ENCODE peak calls at places on chromosomes 5 and 9, in seven cellular contexts. One of them, this sample, is unnamed.

GRCh38 chr9:93288341-93288740 is 104.4 kb downstream of the WNK2 start:
- DNase-seq in NCI-H510A: no peak
- DNase-seq in activated CD8-positive, alpha-beta T cell treated with anti-CD3 and anti-CD28 coated beads for 36 hours: no peak
- DNase-seq in AG09309: no peak
- DNase-seq in endodermal cell: peak
- DNase-seq in midbrain: no peak
- DNase-seq in cardiac muscle cell: no peak
- DNase-seq in this sample: no peak

GRCh38 chr5:149561848-149562247 is 10.6 kb upstream of the CSNK1A1 start:
- DNase-seq in midbrain: no peak
- DNase-seq in activated CD8-positive, alpha-beta T cell treated with anti-CD3 and anti-CD28 coated beads for 36 hours: no peak
- DNase-seq in NCI-H510A: no peak
- DNase-seq in AG09309: peak
- DNase-seq in cardiac muscle cell: peak
- DNase-seq in endodermal cell: peak
- DNase-seq in this sample: peak

GRCh38 chr9:21326526-21327139 is 8.6 kb downstream of the KLHL9 start:
- DNase-seq in NCI-H510A: no peak
- DNase-seq in activated CD8-positive, alpha-beta T cell treated with anti-CD3 and anti-CD28 coated beads for 36 hours: no peak
- DNase-seq in midbrain: peak
- DNase-seq in endodermal cell: no peak
- DNase-seq in AG09309: no peak
- DNase-seq in cardiac muscle cell: peak
- DNase-seq in this sample: peak

GRCh38 chr9:33153666-33154065 is 13.5 kb downstream of the B4GALT1 start:
- DNase-seq in cardiac muscle cell: no peak
- DNase-seq in NCI-H510A: no peak
- DNase-seq in endodermal cell: no peak
- DNase-seq in activated CD8-positive, alpha-beta T cell treated with anti-CD3 and anti-CD28 coated beads for 36 hours: no peak
- DNase-seq in AG09309: no peak
- DNase-seq in midbrain: no peak
- DNase-seq in this sample: no peak

GRCh38 chr9:105690742-105691141 is 3.6 kb upstream of the TMEM38B start:
- DNase-seq in AG09309: no peak
- DNase-seq in midbrain: no peak
- DNase-seq in NCI-H510A: no peak
- DNase-seq in endodermal cell: no peak
- DNase-seq in activated CD8-positive, alpha-beta T cell treated with anti-CD3 and anti-CD28 coated beads for 36 hours: no peak
- DNase-seq in cardiac muscle cell: no peak
- DNase-seq in this sample: no peak

GRCh38 chr9:88947581-88948573 is 43.4 kb upstream of the S1PR3 start:
- DNase-seq in NCI-H510A: no peak
- DNase-seq in activated CD8-positive, alpha-beta T cell treated with anti-CD3 and anti-CD28 coated beads for 36 hours: no peak
- DNase-seq in midbrain: no peak
- DNase-seq in cardiac muscle cell: no peak
- DNase-seq in endodermal cell: no peak
- DNase-seq in AG09309: peak
- DNase-seq in this sample: no peak

GRCh38 chr9:126791406-126792230 is 13.2 kb upstream of the ZBTB43 start:
- DNase-seq in cardiac muscle cell: no peak
- DNase-seq in midbrain: no peak
- DNase-seq in AG09309: peak
- DNase-seq in NCI-H510A: no peak
- DNase-seq in activated CD8-positive, alpha-beta T cell treated with anti-CD3 and anti-CD28 coated beads for 36 hours: no peak
- DNase-seq in endodermal cell: no peak
- DNase-seq in this sample: peak

GRCh38 chr9:72271617-72272478 is 93.2 kb downstream of the ZFAND5 start:
- DNase-seq in endodermal cell: peak
- DNase-seq in NCI-H510A: no peak
- DNase-seq in midbrain: peak
- DNase-seq in activated CD8-positive, alpha-beta T cell treated with anti-CD3 and anti-CD28 coated beads for 36 hours: peak
- DNase-seq in cardiac muscle cell: peak
- DNase-seq in AG09309: no peak
- DNase-seq in this sample: peak

GRCh38 chr9:38061326-38061947 is 7.6 kb downstream of the SHB start:
- DNase-seq in AG09309: no peak
- DNase-seq in NCI-H510A: no peak
- DNase-seq in endodermal cell: peak
- DNase-seq in activated CD8-positive, alpha-beta T cell treated with anti-CD3 and anti-CD28 coated beads for 36 hours: no peak
- DNase-seq in midbrain: no peak
- DNase-seq in cardiac muscle cell: no peak
- DNase-seq in this sample: no peak

GRCh38 chr5:64644831-64645230 is 45.5 kb upstream of the SHISAL2B start:
- DNase-seq in activated CD8-positive, alpha-beta T cell treated with anti-CD3 and anti-CD28 coated beads for 36 hours: no peak
- DNase-seq in NCI-H510A: no peak
- DNase-seq in AG09309: no peak
- DNase-seq in endodermal cell: no peak
- DNase-seq in cardiac muscle cell: no peak
- DNase-seq in midbrain: no peak
- DNase-seq in this sample: no peak

GRCh38 chr9:106482733-106483132 is 380.2 kb upstream of the ZNF462 start:
- DNase-seq in cardiac muscle cell: no peak
- DNase-seq in midbrain: no peak
- DNase-seq in AG09309: no peak
- DNase-seq in NCI-H510A: no peak
- DNase-seq in endodermal cell: no peak
- DNase-seq in activated CD8-positive, alpha-beta T cell treated with anti-CD3 and anti-CD28 coated beads for 36 hours: no peak
- DNase-seq in this sample: no peak

GRCh38 chr9:137694962-137695875 is 76.4 kb downstream of the EHMT1 start:
- DNase-seq in cardiac muscle cell: peak
- DNase-seq in AG09309: no peak
- DNase-seq in NCI-H510A: no peak
- DNase-seq in endodermal cell: peak
- DNase-seq in activated CD8-positive, alpha-beta T cell treated with anti-CD3 and anti-CD28 coated beads for 36 hours: peak
- DNase-seq in midbrain: peak
- DNase-seq in this sample: peak

GRCh38 chr9:83405674-83406255 is 132.4 kb downstream of the FRMD3 start:
- DNase-seq in activated CD8-positive, alpha-beta T cell treated with anti-CD3 and anti-CD28 coated beads for 36 hours: no peak
- DNase-seq in midbrain: no peak
- DNase-seq in endodermal cell: no peak
- DNase-seq in NCI-H510A: no peak
- DNase-seq in cardiac muscle cell: no peak
- DNase-seq in AG09309: no peak
- DNase-seq in this sample: no peak

GRCh38 chr5:10366310-10367297 is 13.1 kb downstream of the MARCHF6 start:
- DNase-seq in endodermal cell: no peak
- DNase-seq in cardiac muscle cell: peak
- DNase-seq in NCI-H510A: no peak
- DNase-seq in activated CD8-positive, alpha-beta T cell treated with anti-CD3 and anti-CD28 coated beads for 36 hours: no peak
- DNase-seq in midbrain: no peak
- DNase-seq in AG09309: peak
- DNase-seq in this sample: no peak

GRCh38 chr5:100900796-100901731 is 2.0 kb downstream of the ST8SIA4 start:
- DNase-seq in endodermal cell: peak
- DNase-seq in NCI-H510A: peak
- DNase-seq in midbrain: peak
- DNase-seq in activated CD8-positive, alpha-beta T cell treated with anti-CD3 and anti-CD28 coated beads for 36 hours: peak
- DNase-seq in cardiac muscle cell: peak
- DNase-seq in AG09309: no peak
- DNase-seq in this sample: peak

GRCh38 chr9:83023151-83023550 is 39.8 kb downstream of the RASEF start:
- DNase-seq in AG09309: no peak
- DNase-seq in NCI-H510A: no peak
- DNase-seq in midbrain: no peak
- DNase-seq in cardiac muscle cell: no peak
- DNase-seq in endodermal cell: no peak
- DNase-seq in activated CD8-positive, alpha-beta T cell treated with anti-CD3 and anti-CD28 coated beads for 36 hours: no peak
- DNase-seq in this sample: no peak

GRCh38 chr5:62577488-62577887 is 1.1 kb upstream of the LRRC70 start:
- DNase-seq in activated CD8-positive, alpha-beta T cell treated with anti-CD3 and anti-CD28 coated beads for 36 hours: no peak
- DNase-seq in cardiac muscle cell: no peak
- DNase-seq in midbrain: no peak
- DNase-seq in endodermal cell: no peak
- DNase-seq in AG09309: no peak
- DNase-seq in NCI-H510A: no peak
- DNase-seq in this sample: no peak

GRCh38 chr5:121968910-121969607 is 7.3 kb downstream of the SRFBP1 start:
- DNase-seq in cardiac muscle cell: no peak
- DNase-seq in endodermal cell: no peak
- DNase-seq in AG09309: peak
- DNase-seq in activated CD8-positive, alpha-beta T cell treated with anti-CD3 and anti-CD28 coated beads for 36 hours: no peak
- DNase-seq in NCI-H510A: no peak
- DNase-seq in midbrain: no peak
- DNase-seq in this sample: peak

GRCh38 chr9:84239341-84239740 is 101.2 kb downstream of the SLC28A3 start:
- DNase-seq in NCI-H510A: no peak
- DNase-seq in cardiac muscle cell: no peak
- DNase-seq in AG09309: no peak
- DNase-seq in endodermal cell: no peak
- DNase-seq in midbrain: no peak
- DNase-seq in activated CD8-positive, alpha-beta T cell treated with anti-CD3 and anti-CD28 coated beads for 36 hours: no peak
- DNase-seq in this sample: no peak

GRCh38 chr5:7087719-7088297 is 308.1 kb upstream of the ADCY2 start:
- DNase-seq in cardiac muscle cell: no peak
- DNase-seq in AG09309: no peak
- DNase-seq in endodermal cell: peak
- DNase-seq in midbrain: no peak
- DNase-seq in NCI-H510A: no peak
- DNase-seq in activated CD8-positive, alpha-beta T cell treated with anti-CD3 and anti-CD28 coated beads for 36 hours: no peak
- DNase-seq in this sample: no peak

GRCh38 chr9:15213249-15213648 is 93.8 kb downstream of the TTC39B start:
- DNase-seq in NCI-H510A: no peak
- DNase-seq in AG09309: no peak
- DNase-seq in midbrain: no peak
- DNase-seq in cardiac muscle cell: no peak
- DNase-seq in activated CD8-positive, alpha-beta T cell treated with anti-CD3 and anti-CD28 coated beads for 36 hours: no peak
- DNase-seq in endodermal cell: no peak
- DNase-seq in this sample: no peak

GRCh38 chr9:103431809-103432208 is 436.7 kb downstream of the CYLC2 start:
- DNase-seq in cardiac muscle cell: no peak
- DNase-seq in NCI-H510A: no peak
- DNase-seq in midbrain: no peak
- DNase-seq in AG09309: no peak
- DNase-seq in endodermal cell: no peak
- DNase-seq in activated CD8-positive, alpha-beta T cell treated with anti-CD3 and anti-CD28 coated beads for 36 hours: no peak
- DNase-seq in this sample: no peak

GRCh38 chr5:10464173-10464572 is 22.5 kb downstream of the ROPN1L start:
- DNase-seq in AG09309: no peak
- DNase-seq in cardiac muscle cell: no peak
- DNase-seq in NCI-H510A: no peak
- DNase-seq in activated CD8-positive, alpha-beta T cell treated with anti-CD3 and anti-CD28 coated beads for 36 hours: no peak
- DNase-seq in endodermal cell: no peak
- DNase-seq in midbrain: no peak
- DNase-seq in this sample: no peak

GRCh38 chr5:16304846-16305245 is 125.3 kb upstream of the MARCHF11 start:
- DNase-seq in cardiac muscle cell: no peak
- DNase-seq in activated CD8-positive, alpha-beta T cell treated with anti-CD3 and anti-CD28 coated beads for 36 hours: no peak
- DNase-seq in AG09309: peak
- DNase-seq in NCI-H510A: no peak
- DNase-seq in endodermal cell: no peak
- DNase-seq in midbrain: no peak
- DNase-seq in this sample: no peak

GRCh38 chr9:126165755-126166154 is 160.9 kb upstream of the MVB12B start:
- DNase-seq in midbrain: no peak
- DNase-seq in AG09309: no peak
- DNase-seq in activated CD8-positive, alpha-beta T cell treated with anti-CD3 and anti-CD28 coated beads for 36 hours: no peak
- DNase-seq in endodermal cell: no peak
- DNase-seq in NCI-H510A: no peak
- DNase-seq in cardiac muscle cell: no peak
- DNase-seq in this sample: no peak

GRCh38 chr9:133726401-133727276 is 11.5 kb downstream of the SARDH start:
- DNase-seq in AG09309: no peak
- DNase-seq in activated CD8-positive, alpha-beta T cell treated with anti-CD3 and anti-CD28 coated beads for 36 hours: peak
- DNase-seq in cardiac muscle cell: peak
- DNase-seq in endodermal cell: peak
- DNase-seq in midbrain: peak
- DNase-seq in NCI-H510A: peak
- DNase-seq in this sample: peak

GRCh38 chr5:135429326-135429725 is 17.8 kb downstream of the DCANP1 start:
- DNase-seq in cardiac muscle cell: peak
- DNase-seq in NCI-H510A: no peak
- DNase-seq in endodermal cell: no peak
- DNase-seq in activated CD8-positive, alpha-beta T cell treated with anti-CD3 and anti-CD28 coated beads for 36 hours: no peak
- DNase-seq in AG09309: no peak
- DNase-seq in midbrain: no peak
- DNase-seq in this sample: no peak

GRCh38 chr5:35029333-35029732 is 18.4 kb downstream of the AGXT2 start:
- DNase-seq in cardiac muscle cell: no peak
- DNase-seq in midbrain: no peak
- DNase-seq in AG09309: no peak
- DNase-seq in endodermal cell: no peak
- DNase-seq in activated CD8-positive, alpha-beta T cell treated with anti-CD3 and anti-CD28 coated beads for 36 hours: no peak
- DNase-seq in NCI-H510A: no peak
- DNase-seq in this sample: no peak

GRCh38 chr5:150454492-150455229 is 5.1 kb upstream of the RPS14 start:
- DNase-seq in cardiac muscle cell: no peak
- DNase-seq in activated CD8-positive, alpha-beta T cell treated with anti-CD3 and anti-CD28 coated beads for 36 hours: no peak
- DNase-seq in midbrain: no peak
- DNase-seq in endodermal cell: no peak
- DNase-seq in AG09309: no peak
- DNase-seq in NCI-H510A: no peak
- DNase-seq in this sample: no peak

GRCh38 chr5:181043285-181044092 is 3.4 kb downstream of the BTNL9 start:
- DNase-seq in midbrain: no peak
- DNase-seq in cardiac muscle cell: no peak
- DNase-seq in activated CD8-positive, alpha-beta T cell treated with anti-CD3 and anti-CD28 coated beads for 36 hours: no peak
- DNase-seq in NCI-H510A: no peak
- DNase-seq in AG09309: no peak
- DNase-seq in endodermal cell: peak
- DNase-seq in this sample: no peak

GRCh38 chr5:167244583-167244982 is 1046.9 kb upstream of the WWC1 start:
- DNase-seq in AG09309: no peak
- DNase-seq in endodermal cell: peak
- DNase-seq in NCI-H510A: no peak
- DNase-seq in activated CD8-positive, alpha-beta T cell treated with anti-CD3 and anti-CD28 coated beads for 36 hours: no peak
- DNase-seq in cardiac muscle cell: peak
- DNase-seq in midbrain: no peak
- DNase-seq in this sample: peak

GRCh38 chr9:123084256-123084655 is 50.8 kb downstream of the GPR21 start:
- DNase-seq in endodermal cell: no peak
- DNase-seq in midbrain: no peak
- DNase-seq in AG09309: no peak
- DNase-seq in activated CD8-positive, alpha-beta T cell treated with anti-CD3 and anti-CD28 coated beads for 36 hours: no peak
- DNase-seq in NCI-H510A: no peak
- DNase-seq in cardiac muscle cell: no peak
- DNase-seq in this sample: no peak

GRCh38 chr5:68240196-68240595 is 24.6 kb downstream of the PIK3R1 start:
- DNase-seq in endodermal cell: no peak
- DNase-seq in activated CD8-positive, alpha-beta T cell treated with anti-CD3 and anti-CD28 coated beads for 36 hours: no peak
- DNase-seq in midbrain: no peak
- DNase-seq in AG09309: no peak
- DNase-seq in cardiac muscle cell: no peak
- DNase-seq in NCI-H510A: no peak
- DNase-seq in this sample: no peak